ENCODE peak calls at places on chromosomes 13 and 19, in seven cellular contexts. K, J, X, O, D, S and Z are unnamed samples.

GRCh38 chr13:74064805-74065204 is 69.4 kb downstream of the KLF12 start:
- DNase-seq in K (no peak), J (no peak), X (no peak), O (no peak), D (no peak), S (no peak), Z (no peak)

GRCh38 chr19:12796146-12797071 is 5.1 kb downstream of the JUNB start:
- DNase-seq in K (peak; percentile 96), J (peak; percentile 84), X (peak; percentile 86), O (peak; percentile 81), D (peak; percentile 91), S (peak; percentile 65), Z (peak; percentile 73)

GRCh38 chr13:108176685-108177274 is 38.6 kb downstream of the LIG4 start:
- DNase-seq in K (peak; percentile 77), J (peak; percentile 24), X (peak; percentile 13), O (peak; percentile 52), D (peak; percentile 61), S (peak; percentile 25), Z (no peak)

GRCh38 chr19:42023121-42023942 is 29.3 kb upstream of the ATP1A3 start:
- DNase-seq in K (peak; percentile 78), J (no peak), X (no peak), O (no peak), D (peak; percentile 30), S (no peak), Z (no peak)

GRCh38 chr19:7908742-7909461 is 5.2 kb downstream of the MAP2K7 start:
- DNase-seq in K (peak; percentile 44), J (no peak), X (no peak), O (no peak), D (no peak), S (no peak), Z (no peak)

GRCh38 chr13:73607489-73608156 is 526.6 kb downstream of the KLF12 start:
- DNase-seq in K (no peak), J (no peak), X (no peak), O (no peak), D (no peak), S (no peak), Z (no peak)

GRCh38 chr19:33048806-33049676 is 15.6 kb downstream of the RHPN2 start:
- DNase-seq in K (no peak), J (no peak), X (peak; percentile 88), O (no peak), D (no peak), S (no peak), Z (no peak)

GRCh38 chr19:44303976-44304568 is 753 bp downstream of the ZNF235 start:
- DNase-seq in K (peak; percentile 17), J (peak; percentile 15), X (no peak), O (no peak), D (peak; percentile 32), S (no peak), Z (peak; percentile 34)

GRCh38 chr13:22050951-22051563 is 380.2 kb downstream of the FGF9 start:
- DNase-seq in K (no peak), J (no peak), X (no peak), O (no peak), D (no peak), S (no peak), Z (no peak)

GRCh38 chr19:2428756-2429711 is 1.6 kb upstream of the TIMM13 start:
- DNase-seq in K (peak; percentile 71), J (no peak), X (no peak), O (no peak), D (no peak), S (no peak), Z (no peak)

GRCh38 chr19:45613926-45614725 is 12.1 kb upstream of the GPR4 start:
- DNase-seq in K (no peak), J (no peak), X (peak; percentile 87), O (no peak), D (peak; percentile 79), S (no peak), Z (peak; percentile 65)

GRCh38 chr13:24672141-24673132 is 7.8 kb upstream of the ATP12A start:
- DNase-seq in K (no peak), J (no peak), X (no peak), O (no peak), D (no peak), S (no peak), Z (no peak)

GRCh38 chr13:54373211-54373610 is 1344.6 kb downstream of the OLFM4 start:
- DNase-seq in K (peak; percentile 68), J (peak; percentile 11), X (no peak), O (no peak), D (no peak), S (no peak), Z (no peak)

GRCh38 chr13:39751805-39752204 is 96.3 kb downstream of the COG6 start:
- DNase-seq in K (no peak), J (no peak), X (no peak), O (no peak), D (no peak), S (no peak), Z (no peak)

GRCh38 chr19:7998081-7998480 is 7.4 kb downstream of the ELAVL1 start:
- DNase-seq in K (no peak), J (no peak), X (no peak), O (no peak), D (no peak), S (no peak), Z (no peak)

GRCh38 chr19:17497149-17497798 is 14.2 kb upstream of the PGLS start:
- DNase-seq in K (peak; percentile 84), J (no peak), X (no peak), O (no peak), D (no peak), S (no peak), Z (no peak)

GRCh38 chr13:113411216-113412023 is 41.9 kb downstream of the ADPRHL1 start:
- DNase-seq in K (no peak), J (no peak), X (peak; percentile 85), O (peak; percentile 37), D (no peak), S (no peak), Z (peak; percentile 99)

GRCh38 chr13:25659091-25659502 is 287.3 kb downstream of the ATP8A2 start:
- DNase-seq in K (no peak), J (no peak), X (no peak), O (no peak), D (no peak), S (no peak), Z (no peak)